ENCODE peak calls at places on chromosomes 13 and 19, in nine cellular contexts. One of them, this sample, is unnamed.
A peak's percentile ranks its signal among the peaks of the same experiment; 100 is the strongest.

GRCh38 chr19:41606215-41606837 is 20.5 kb downstream of the CEACAM4 start:
- DNase-seq in lung: no peak
- DNase-seq in astrocyte: no peak
- DNase-seq in CD8-positive, alpha-beta memory T cell: no peak
- DNase-seq in GM23338: no peak
- DNase-seq in neural progenitor cell: no peak
- DNase-seq in GM23248: no peak
- DNase-seq in right lobe of liver: no peak
- DNase-seq in fibroblast of lung: no peak
- DNase-seq in this sample: no peak

GRCh38 chr19:33471111-33471996 is 50.2 kb downstream of the PEPD start:
- DNase-seq in CD8-positive, alpha-beta memory T cell: no peak
- DNase-seq in GM23248: no peak
- DNase-seq in astrocyte: no peak
- DNase-seq in right lobe of liver: peak; percentile 16
- DNase-seq in neural progenitor cell: no peak
- DNase-seq in GM23338: no peak
- DNase-seq in fibroblast of lung: no peak
- DNase-seq in lung: no peak
- DNase-seq in this sample: no peak

GRCh38 chr19:55454787-55455243 is 6.6 kb downstream of the ISOC2 start:
- DNase-seq in GM23338: peak; percentile 85
- DNase-seq in astrocyte: no peak
- DNase-seq in lung: no peak
- DNase-seq in fibroblast of lung: no peak
- DNase-seq in CD8-positive, alpha-beta memory T cell: no peak
- DNase-seq in right lobe of liver: no peak
- DNase-seq in GM23248: peak; percentile 70
- DNase-seq in neural progenitor cell: peak; percentile 71
- DNase-seq in this sample: no peak

GRCh38 chr13:79128158-79128557 is 277.9 kb downstream of the RBM26 start:
- DNase-seq in astrocyte: peak; percentile 68
- DNase-seq in GM23338: no peak
- DNase-seq in GM23248: peak; percentile 58
- DNase-seq in CD8-positive, alpha-beta memory T cell: no peak
- DNase-seq in fibroblast of lung: peak; percentile 74
- DNase-seq in neural progenitor cell: no peak
- DNase-seq in right lobe of liver: no peak
- DNase-seq in lung: no peak
- DNase-seq in this sample: no peak

GRCh38 chr13:37486171-37486661 is 112.4 kb downstream of the POSTN start:
- DNase-seq in GM23338: no peak
- DNase-seq in neural progenitor cell: no peak
- DNase-seq in lung: no peak
- DNase-seq in GM23248: no peak
- DNase-seq in fibroblast of lung: peak; percentile 45
- DNase-seq in astrocyte: peak; percentile 47
- DNase-seq in right lobe of liver: no peak
- DNase-seq in CD8-positive, alpha-beta memory T cell: no peak
- DNase-seq in this sample: no peak

GRCh38 chr13:43629691-43630480 is 156.9 kb downstream of the ENOX1 start:
- DNase-seq in neural progenitor cell: peak; percentile 21
- DNase-seq in fibroblast of lung: no peak
- DNase-seq in GM23338: no peak
- DNase-seq in GM23248: peak; percentile 42
- DNase-seq in lung: no peak
- DNase-seq in CD8-positive, alpha-beta memory T cell: no peak
- DNase-seq in right lobe of liver: no peak
- DNase-seq in astrocyte: no peak
- DNase-seq in this sample: no peak

GRCh38 chr13:105991622-105992254 is 543.7 kb downstream of the EFNB2 start:
- DNase-seq in CD8-positive, alpha-beta memory T cell: no peak
- DNase-seq in astrocyte: peak; percentile 67
- DNase-seq in GM23338: no peak
- DNase-seq in lung: peak; percentile 41
- DNase-seq in fibroblast of lung: peak; percentile 77
- DNase-seq in neural progenitor cell: no peak
- DNase-seq in right lobe of liver: no peak
- DNase-seq in GM23248: peak; percentile 61
- DNase-seq in this sample: no peak

GRCh38 chr13:110291286-110291685 is 15.7 kb downstream of the COL4A1 start:
- DNase-seq in GM23248: no peak
- DNase-seq in CD8-positive, alpha-beta memory T cell: no peak
- DNase-seq in GM23338: no peak
- DNase-seq in right lobe of liver: no peak
- DNase-seq in astrocyte: no peak
- DNase-seq in fibroblast of lung: no peak
- DNase-seq in neural progenitor cell: no peak
- DNase-seq in lung: no peak
- DNase-seq in this sample: no peak

GRCh38 chr19:5424192-5424973 is 30.8 kb upstream of the ZNRF4 start:
- DNase-seq in CD8-positive, alpha-beta memory T cell: no peak
- DNase-seq in GM23338: no peak
- DNase-seq in lung: no peak
- DNase-seq in astrocyte: no peak
- DNase-seq in GM23248: no peak
- DNase-seq in neural progenitor cell: no peak
- DNase-seq in right lobe of liver: no peak
- DNase-seq in fibroblast of lung: no peak
- DNase-seq in this sample: no peak

GRCh38 chr13:110580800-110581199 is 19.3 kb upstream of the RAB20 start:
- DNase-seq in GM23338: no peak
- DNase-seq in GM23248: peak; percentile 24
- DNase-seq in lung: no peak
- DNase-seq in right lobe of liver: no peak
- DNase-seq in fibroblast of lung: no peak
- DNase-seq in neural progenitor cell: no peak
- DNase-seq in CD8-positive, alpha-beta memory T cell: no peak
- DNase-seq in astrocyte: no peak
- DNase-seq in this sample: no peak

GRCh38 chr13:20860844-20861243 is 41.7 kb downstream of the XPO4 start:
- DNase-seq in neural progenitor cell: no peak
- DNase-seq in GM23338: no peak
- DNase-seq in right lobe of liver: no peak
- DNase-seq in lung: no peak
- DNase-seq in CD8-positive, alpha-beta memory T cell: no peak
- DNase-seq in astrocyte: no peak
- DNase-seq in GM23248: no peak
- DNase-seq in fibroblast of lung: no peak
- DNase-seq in this sample: no peak

GRCh38 chr13:76792680-76793334 is 93.4 kb downstream of the KCTD12 start:
- DNase-seq in CD8-positive, alpha-beta memory T cell: no peak
- DNase-seq in GM23338: no peak
- DNase-seq in astrocyte: peak; percentile 57
- DNase-seq in fibroblast of lung: peak; percentile 66
- DNase-seq in neural progenitor cell: no peak
- DNase-seq in GM23248: peak; percentile 86
- DNase-seq in lung: no peak
- DNase-seq in right lobe of liver: no peak
- DNase-seq in this sample: no peak

GRCh38 chr13:82062772-82063171 is 1721.8 kb upstream of the SPRY2 start:
- DNase-seq in right lobe of liver: no peak
- DNase-seq in lung: no peak
- DNase-seq in GM23338: no peak
- DNase-seq in CD8-positive, alpha-beta memory T cell: no peak
- DNase-seq in GM23248: no peak
- DNase-seq in astrocyte: peak; percentile 1
- DNase-seq in fibroblast of lung: peak; percentile 10
- DNase-seq in neural progenitor cell: no peak
- DNase-seq in this sample: no peak

GRCh38 chr19:8512115-8512967 is 1.6 kb downstream of the ZNF414 start:
- DNase-seq in GM23248: peak; percentile 50
- DNase-seq in astrocyte: no peak
- DNase-seq in CD8-positive, alpha-beta memory T cell: no peak
- DNase-seq in GM23338: peak; percentile 85
- DNase-seq in neural progenitor cell: peak; percentile 33
- DNase-seq in lung: no peak
- DNase-seq in fibroblast of lung: no peak
- DNase-seq in right lobe of liver: no peak
- DNase-seq in this sample: no peak

GRCh38 chr19:49585023-49585422 is 3.9 kb downstream of the PRRG2 start:
- DNase-seq in lung: no peak
- DNase-seq in GM23248: no peak
- DNase-seq in astrocyte: no peak
- DNase-seq in GM23338: peak; percentile 92
- DNase-seq in right lobe of liver: no peak
- DNase-seq in fibroblast of lung: no peak
- DNase-seq in neural progenitor cell: peak; percentile 80
- DNase-seq in CD8-positive, alpha-beta memory T cell: no peak
- DNase-seq in this sample: no peak
- H3K27ac ChIP-seq in lung: no peak overlapping the region
- H3K27ac ChIP-seq in GM23248: no peak overlapping the region
- H3K27ac ChIP-seq in astrocyte: no peak overlapping the region
- H3K27ac ChIP-seq in GM23338: no peak overlapping the region
- H3K27ac ChIP-seq in right lobe of liver: no peak overlapping the region
- H3K27ac ChIP-seq in fibroblast of lung: no peak overlapping the region
- H3K27ac ChIP-seq in neural progenitor cell: no peak overlapping the region
- H3K27ac ChIP-seq in CD8-positive, alpha-beta memory T cell: no peak overlapping the region
- H3K27ac ChIP-seq in this sample: no peak overlapping the region

GRCh38 chr19:35901854-35902661 is at the start of gene HCST:
- DNase-seq in GM23248: peak; percentile 81
- DNase-seq in GM23338: no peak
- DNase-seq in CD8-positive, alpha-beta memory T cell: peak; percentile 39
- DNase-seq in astrocyte: peak; percentile 64
- DNase-seq in right lobe of liver: no peak
- DNase-seq in neural progenitor cell: no peak
- DNase-seq in lung: no peak
- DNase-seq in fibroblast of lung: peak; percentile 75
- DNase-seq in this sample: no peak
- H3K4me1 ChIP-seq in GM23248: peaks cover 34% of the 10 kb centered on the region
- H3K4me1 ChIP-seq in GM23338: peaks cover 29% of the 10 kb centered on the region
- H3K4me1 ChIP-seq in CD8-positive, alpha-beta memory T cell: peaks cover 57% of the 10 kb centered on the region
- H3K4me1 ChIP-seq in astrocyte: peaks cover 32% of the 10 kb centered on the region
- H3K4me1 ChIP-seq in right lobe of liver: no peaks in the 10 kb centered on the region
- H3K4me1 ChIP-seq in neural progenitor cell: no peaks in the 10 kb centered on the region
- H3K4me1 ChIP-seq in lung: peaks cover 12% of the 10 kb centered on the region
- H3K4me1 ChIP-seq in fibroblast of lung: peaks cover 13% of the 10 kb centered on the region
- H3K4me1 ChIP-seq in this sample: peaks cover 33% of the 10 kb centered on the region

DNA sequence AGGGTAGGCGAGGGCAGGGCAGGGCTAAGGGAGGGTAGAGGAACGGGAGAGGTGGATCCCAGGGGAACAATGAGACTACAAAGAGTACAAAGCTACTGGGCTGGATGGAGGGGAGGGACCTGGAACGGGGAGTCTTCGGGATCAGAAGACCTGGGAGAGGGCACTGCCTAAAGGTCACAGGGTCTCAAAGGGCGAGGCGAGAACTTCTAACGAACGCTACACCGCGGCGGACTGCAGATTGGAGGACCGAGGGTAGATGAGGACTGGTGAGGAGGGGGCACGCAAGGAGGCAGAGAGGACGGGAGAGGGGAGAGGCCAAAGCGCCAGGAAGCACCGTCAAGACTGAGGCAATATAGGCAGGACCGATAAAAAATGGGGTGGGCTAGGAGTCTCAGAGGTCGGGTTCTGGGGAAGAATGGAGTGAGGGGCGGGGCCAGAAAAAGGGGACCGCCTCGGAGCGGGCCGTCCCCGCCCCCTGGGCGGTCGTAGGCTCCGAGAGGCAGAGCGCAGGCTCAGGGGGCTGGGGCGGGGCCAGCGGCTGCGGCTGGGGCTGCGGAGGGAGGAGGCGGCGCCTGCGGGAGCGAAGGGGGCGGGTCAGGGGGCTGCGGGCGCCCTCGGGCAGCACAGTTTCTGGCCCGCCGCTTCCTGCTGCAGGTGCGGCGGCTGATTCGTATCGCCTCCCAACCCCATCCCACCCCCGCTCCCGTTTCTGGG is 1.3 kb upstream of the KCNC3 start:
- DNase-seq in astrocyte: no peak
- DNase-seq in GM23248: peak; percentile 59
- DNase-seq in right lobe of liver: peak; percentile 91
- DNase-seq in fibroblast of lung: peak; percentile 5
- DNase-seq in CD8-positive, alpha-beta memory T cell: peak; percentile 69
- DNase-seq in neural progenitor cell: peak; percentile 98
- DNase-seq in lung: peak; percentile 84
- DNase-seq in GM23338: peak; percentile 96
- DNase-seq in this sample: peak; percentile 83
- H3K27ac ChIP-seq in astrocyte: no peak overlapping the region
- H3K27ac ChIP-seq in GM23248: no peak overlapping the region
- H3K27ac ChIP-seq in right lobe of liver: no peak overlapping the region
- H3K27ac ChIP-seq in fibroblast of lung: no peak overlapping the region
- H3K27ac ChIP-seq in CD8-positive, alpha-beta memory T cell: peak overlapping the region; percentile 59
- H3K27ac ChIP-seq in neural progenitor cell: peak overlapping the region; percentile 69
- H3K27ac ChIP-seq in lung: peak overlapping the region; percentile 4
- H3K27ac ChIP-seq in GM23338: peak overlapping the region; percentile 90
- H3K27ac ChIP-seq in this sample: peak overlapping the region; percentile 78

GRCh38 chr19:10753305-10753704 is 35.4 kb downstream of the DNM2 start:
- DNase-seq in lung: no peak
- DNase-seq in right lobe of liver: no peak
- DNase-seq in GM23338: no peak
- DNase-seq in GM23248: no peak
- DNase-seq in astrocyte: no peak
- DNase-seq in CD8-positive, alpha-beta memory T cell: no peak
- DNase-seq in fibroblast of lung: no peak
- DNase-seq in neural progenitor cell: no peak
- DNase-seq in this sample: no peak
- H3K4me1 ChIP-seq in lung: peaks cover 29% of the 10 kb centered on the region
- H3K4me1 ChIP-seq in right lobe of liver: peaks cover 33% of the 10 kb centered on the region
- H3K4me1 ChIP-seq in GM23338: peaks cover 10% of the 10 kb centered on the region
- H3K4me1 ChIP-seq in GM23248: peaks cover 6% of the 10 kb centered on the region
- H3K4me1 ChIP-seq in astrocyte: peaks cover 22% of the 10 kb centered on the region
- H3K4me1 ChIP-seq in CD8-positive, alpha-beta memory T cell: peaks cover 84% of the 10 kb centered on the region
- H3K4me1 ChIP-seq in fibroblast of lung: peaks cover 15% of the 10 kb centered on the region
- H3K4me1 ChIP-seq in neural progenitor cell: no peaks in the 10 kb centered on the region
- H3K4me1 ChIP-seq in this sample: peaks cover 96% of the 10 kb centered on the region

GRCh38 chr13:24270639-24271131 is 38.7 kb upstream of the C1QTNF9 start:
- DNase-seq in fibroblast of lung: peak; percentile 62
- DNase-seq in astrocyte: peak; percentile 59
- DNase-seq in CD8-positive, alpha-beta memory T cell: peak; percentile 47
- DNase-seq in right lobe of liver: peak; percentile 86
- DNase-seq in neural progenitor cell: peak; percentile 47
- DNase-seq in GM23248: peak; percentile 75
- DNase-seq in lung: peak; percentile 70
- DNase-seq in GM23338: peak; percentile 24
- DNase-seq in this sample: peak; percentile 65

GRCh38 chr13:24271231-24271610 is 38.2 kb upstream of the C1QTNF9 start:
- DNase-seq in neural progenitor cell: no peak
- DNase-seq in GM23338: no peak
- DNase-seq in lung: no peak
- DNase-seq in fibroblast of lung: no peak
- DNase-seq in right lobe of liver: no peak
- DNase-seq in GM23248: no peak
- DNase-seq in astrocyte: no peak
- DNase-seq in CD8-positive, alpha-beta memory T cell: no peak
- DNase-seq in this sample: no peak

GRCh38 chr13:24269803-24270202 is 39.6 kb upstream of the C1QTNF9 start:
- DNase-seq in astrocyte: no peak
- DNase-seq in right lobe of liver: no peak
- DNase-seq in CD8-positive, alpha-beta memory T cell: no peak
- DNase-seq in fibroblast of lung: peak; percentile 13
- DNase-seq in GM23338: no peak
- DNase-seq in GM23248: peak; percentile 16
- DNase-seq in neural progenitor cell: no peak
- DNase-seq in lung: no peak
- DNase-seq in this sample: no peak

GRCh38 chr13:24272452-24273161 is 36.8 kb upstream of the C1QTNF9 start:
- DNase-seq in GM23248: no peak
- DNase-seq in astrocyte: no peak
- DNase-seq in right lobe of liver: no peak
- DNase-seq in lung: peak; percentile 65
- DNase-seq in neural progenitor cell: no peak
- DNase-seq in fibroblast of lung: peak; percentile 12
- DNase-seq in CD8-positive, alpha-beta memory T cell: no peak
- DNase-seq in GM23338: no peak
- DNase-seq in this sample: no peak

GRCh38 chr13:24271611-24272451 is 37.5 kb upstream of the C1QTNF9 start:
- DNase-seq in astrocyte: peak; percentile 79
- DNase-seq in GM23248: peak; percentile 66
- DNase-seq in GM23338: no peak
- DNase-seq in right lobe of liver: peak; percentile 82
- DNase-seq in fibroblast of lung: peak; percentile 83
- DNase-seq in CD8-positive, alpha-beta memory T cell: peak; percentile 52
- DNase-seq in lung: peak; percentile 69
- DNase-seq in neural progenitor cell: peak; percentile 30
- DNase-seq in this sample: peak; percentile 75
- H3K27ac ChIP-seq in astrocyte: peak overlapping the region; percentile 29
- H3K27ac ChIP-seq in GM23248: peak overlapping the region; percentile 51
- H3K27ac ChIP-seq in GM23338: no peak overlapping the region
- H3K27ac ChIP-seq in right lobe of liver: peak overlapping the region; percentile 74
- H3K27ac ChIP-seq in fibroblast of lung: peak overlapping the region; percentile 74
- H3K27ac ChIP-seq in CD8-positive, alpha-beta memory T cell: peak overlapping the region; percentile 81
- H3K27ac ChIP-seq in lung: peak overlapping the region; percentile 96
- H3K27ac ChIP-seq in neural progenitor cell: no peak overlapping the region
- H3K27ac ChIP-seq in this sample: peak overlapping the region; percentile 91

This sample was measured in left ventricle myocardium inferior.